ENCODE peak calls at places on chromosomes 13 and 19, in eight cellular contexts. J is uterus, Y is pancreas, N is stomach, P is psoas muscle, T is fibroblast of lung, O is thoracic aorta, M is WERI-Rb-1. V is an unnamed sample.

GRCh38 chr19:7507884-7508283 is 8.0 kb upstream of the ZNF358 start:
- DNase-seq in J (no peak), M (peak), T (peak), P (peak), O (peak), N (peak), Y (peak), V (peak)

GRCh38 chr19:19551862-19552192 is 13.8 kb downstream of the CILP2 start:
- DNase-seq in Y (no peak), P (no peak), O (no peak), N (no peak), J (no peak), M (no peak), T (peak), V (no peak)

GRCh38 chr19:19026299-19026971 is 6.9 kb downstream of the SUGP2 start:
- DNase-seq in N (no peak), Y (no peak), J (no peak), M (peak), T (no peak), O (no peak), P (no peak), V (no peak)

GRCh38 chr19:30406220-30406944 is 34.2 kb downstream of the ZNF536 start:
- DNase-seq in O (no peak), J (no peak), M (peak), P (no peak), N (no peak), T (no peak), Y (peak), V (peak)

GRCh38 chr13:50809133-50810090 is 34.1 kb downstream of the DLEU7 start:
- DNase-seq in P (no peak), N (no peak), O (no peak), J (no peak), M (no peak), T (no peak), Y (no peak), V (no peak)

GRCh38 chr19:8180018-8180417 is 29.2 kb upstream of the CERS4 start:
- DNase-seq in Y (peak), J (no peak), O (no peak), N (peak), M (no peak), P (no peak), T (no peak), V (no peak)

GRCh38 chr19:6723738-6724137 is 3.3 kb upstream of the C3 start:
- DNase-seq in P (peak), N (no peak), M (no peak), Y (no peak), J (no peak), O (no peak), T (peak), V (peak)

GRCh38 chr13:75687145-75687763 is 51.1 kb downstream of the LMO7 start:
- DNase-seq in N (no peak), T (peak), J (no peak), Y (no peak), P (no peak), M (no peak), O (no peak), V (no peak)

GRCh38 chr13:21707586-21707985 is 36.7 kb downstream of the FGF9 start:
- DNase-seq in Y (no peak), N (no peak), O (no peak), P (no peak), J (no peak), T (no peak), M (no peak), V (no peak)

GRCh38 chr19:45874620-45874966 is 10.5 kb downstream of the FOXA3 start:
- DNase-seq in J (no peak), T (no peak), Y (no peak), O (no peak), N (no peak), P (no peak), M (no peak), V (no peak)

GRCh38 chr19:45878043-45878794 is 7.7 kb downstream of the IRF2BP1 start:
- DNase-seq in J (no peak), T (no peak), Y (peak), M (no peak), O (no peak), P (no peak), N (peak), V (no peak)

GRCh38 chr19:45879055-45879454 is 6.9 kb downstream of the IRF2BP1 start:
- DNase-seq in N (peak), T (no peak), Y (no peak), P (no peak), M (no peak), O (no peak), J (no peak), V (no peak)

GRCh38 chr19:45876161-45876410 is 9.9 kb downstream of the IRF2BP1 start:
- DNase-seq in T (no peak), M (no peak), O (no peak), J (no peak), N (no peak), Y (no peak), P (no peak), V (no peak)

DNA sequence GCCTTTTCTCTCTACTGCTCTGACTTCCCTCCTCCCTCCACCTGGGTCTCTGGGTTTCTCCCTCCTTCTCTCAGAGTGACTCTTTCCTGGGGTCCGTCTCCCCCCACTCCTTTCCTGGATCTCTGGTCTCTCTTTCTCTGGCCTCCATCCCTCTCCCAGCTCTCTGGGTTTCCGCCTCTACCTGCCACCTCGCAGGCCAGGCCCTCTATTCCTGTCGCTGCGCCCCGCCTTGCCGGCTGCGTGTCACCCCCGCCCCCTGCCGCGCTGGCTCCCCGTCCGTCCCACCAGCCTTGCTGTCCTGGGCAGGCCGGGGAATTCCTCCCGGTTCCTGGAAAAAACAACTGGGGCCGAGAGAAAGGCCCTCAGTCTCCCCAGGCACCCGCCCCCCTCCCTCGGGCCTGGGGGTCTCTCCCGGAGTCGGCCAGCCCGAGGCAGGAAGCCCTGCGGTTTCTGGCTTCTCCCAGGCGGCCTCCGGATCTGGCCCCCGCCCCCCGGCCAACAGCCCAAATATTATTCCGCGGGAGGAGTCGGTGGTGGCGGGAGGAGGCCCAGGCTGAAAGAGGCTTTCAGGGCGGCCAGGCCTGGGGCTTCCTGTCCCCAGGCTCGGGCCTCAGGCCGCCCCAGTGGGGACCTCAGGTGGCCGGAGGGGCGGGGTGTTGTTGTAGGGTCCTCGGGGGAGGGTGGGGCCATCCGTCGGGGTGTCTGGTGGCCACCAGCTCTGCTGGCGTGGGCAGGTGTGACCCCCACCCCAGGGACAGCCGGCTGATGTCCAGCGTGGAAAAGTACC is 9.3 kb downstream of the IRF2BP1 start:
- DNase-seq in Y (peak), J (no peak), N (peak), T (peak), P (peak), O (no peak), M (no peak), V (no peak)
- H3K4me3 ChIP-seq in Y (no peak), J (peak), N (peak), T (no peak), P (peak), O (peak), M (no peak), V (no peak)

GRCh38 chr13:48573213-48573612 is 40.3 kb upstream of the RCBTB2 start:
- DNase-seq in Y (no peak), T (no peak), M (no peak), O (no peak), P (no peak), J (no peak), N (no peak), V (no peak)
- H3K27ac ChIP-seq in Y (no peak), T (no peak), M (no peak), O (no peak), P (no peak), J (peak), N (peak), V (peak)

GRCh38 chr19:10286803-10287737 is at the start of gene ICAM4:
- DNase-seq in T (no peak), Y (no peak), O (no peak), N (peak), P (peak), J (peak), M (no peak), V (peak)
- TF ChIP-seq CTCF in T (no peak), Y (no peak), O (no peak), N (no peak), P (no peak), J (no peak), M (no peak), V (no peak)

GRCh38 chr13:110471156-110471832 is 90.2 kb downstream of the RAB20 start:
- DNase-seq in O (no peak), Y (no peak), M (no peak), J (no peak), T (no peak), N (no peak), P (peak), V (peak)
- H3K4me3 ChIP-seq in O (no peak), Y (no peak), M (no peak), J (no peak), T (no peak), N (no peak), P (no peak), V (no peak)

GRCh38 chr19:13788991-13789390 is 6.3 kb upstream of the ZSWIM4 start:
- DNase-seq in O (peak), Y (no peak), P (no peak), J (no peak), N (no peak), T (peak), M (no peak), V (no peak)

GRCh38 chr19:13781547-13781946 is 7.3 kb downstream of the C19orf53 start:
- DNase-seq in Y (no peak), T (peak), P (peak), N (peak), M (peak), J (peak), O (peak), V (peak)

GRCh38 chr19:13782537-13782936 is 8.3 kb downstream of the C19orf53 start:
- DNase-seq in O (no peak), M (no peak), P (no peak), N (no peak), T (peak), Y (no peak), J (no peak), V (no peak)

GRCh38 chr19:13783565-13784500 is 9.6 kb downstream of the C19orf53 start:
- DNase-seq in J (no peak), M (no peak), N (no peak), P (no peak), T (no peak), O (no peak), Y (no peak), V (no peak)

DNA sequence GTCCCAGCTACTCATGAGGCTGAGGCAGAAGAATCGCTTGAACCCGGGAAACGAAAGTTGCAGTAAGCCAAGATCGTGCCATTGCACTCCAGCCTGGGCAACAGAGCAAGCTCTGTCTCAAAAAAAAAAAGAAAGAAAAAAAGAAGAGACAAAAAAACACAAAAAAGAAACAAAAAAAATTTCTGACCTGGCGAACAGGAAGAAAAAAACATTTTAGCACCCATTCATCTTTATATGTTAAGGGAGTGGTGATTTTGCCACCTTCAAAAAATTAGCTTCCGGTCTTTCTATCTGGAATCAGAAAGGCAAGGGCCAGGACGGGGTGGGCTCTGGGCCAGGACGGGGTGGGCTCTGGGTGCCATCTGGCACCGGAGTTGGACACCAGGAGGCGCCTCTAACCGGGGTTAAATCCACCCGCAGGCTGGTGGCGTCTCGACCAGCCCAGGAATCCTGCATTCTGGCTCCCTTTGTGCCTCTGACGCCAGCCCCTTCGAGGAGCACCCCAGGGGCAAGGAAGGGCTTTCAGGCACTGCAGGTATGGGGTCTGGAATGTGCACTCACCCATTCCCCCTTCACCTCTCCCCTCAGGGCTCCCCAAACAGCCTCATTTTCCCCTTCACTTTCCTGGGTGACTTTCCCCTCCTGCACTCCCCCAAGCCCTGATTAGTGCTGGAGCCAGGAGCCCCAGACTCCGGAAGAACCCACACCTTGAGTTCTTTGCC is 10.4 kb upstream of the ZSWIM4 start:
- DNase-seq in P (peak), Y (peak), M (peak), O (peak), T (peak), J (peak), N (peak), V (peak)
- H3K27ac ChIP-seq in P (no peak), Y (no peak), M (peak), O (peak), T (peak), J (no peak), N (peak), V (no peak)